ENCODE peak calls at places on chromosomes 4 and X, in seven cellular contexts. U, W, Y, G, B, I and Z are unnamed samples.

GRCh38 chr4:116702949-116703348 is 382.4 kb downstream of the TRAM1L1 start:
- DNase-seq in U (no peak), Y (no peak), B (no peak), W (no peak), I (no peak), G (peak), Z (no peak)

GRCh38 chr4:111789901-111790640 is 355.2 kb upstream of the FAM241A start:
- DNase-seq in B (no peak), W (no peak), G (no peak), U (no peak), Y (no peak), I (no peak), Z (no peak)

GRCh38 chr4:123209436-123209835 is 187.2 kb upstream of the SPRY1 start:
- DNase-seq in U (no peak), Y (no peak), I (no peak), G (no peak), W (no peak), B (no peak), Z (no peak)

GRCh38 chr4:136203199-136203598 is 1329.1 kb downstream of the PCDH18 start:
- DNase-seq in I (no peak), Y (no peak), G (no peak), U (no peak), B (no peak), W (no peak), Z (no peak)

GRCh38 chr4:38821739-38822138 is 17.1 kb upstream of the TLR1 start:
- DNase-seq in I (no peak), U (no peak), G (no peak), W (no peak), B (no peak), Y (no peak), Z (no peak)

GRCh38 chrX:150370589-150371312 is 7.6 kb downstream of the MAMLD1 start:
- DNase-seq in U (no peak), Y (no peak), I (no peak), G (no peak), W (no peak), B (no peak), Z (no peak)

GRCh38 chr4:140641789-140642439 is 73.2 kb upstream of the UCP1 start:
- DNase-seq in U (no peak), I (no peak), Y (no peak), G (no peak), B (no peak), W (no peak), Z (no peak)

GRCh38 chr4:184238072-184238743 is 20.5 kb upstream of the ENPP6 start:
- DNase-seq in W (no peak), Y (no peak), B (no peak), U (no peak), I (no peak), G (no peak), Z (no peak)

GRCh38 chr4:128388352-128388630 is 100.7 kb upstream of the PGRMC2 start:
- DNase-seq in I (no peak), Y (no peak), B (no peak), G (no peak), W (no peak), U (no peak), Z (no peak)

GRCh38 chrX:107713205-107714195 is 62.1 kb downstream of the TSC22D3 start:
- DNase-seq in B (no peak), Y (no peak), U (no peak), W (no peak), I (no peak), G (no peak), Z (no peak)

GRCh38 chr4:67286724-67287123 is 258.6 kb downstream of the CENPC start:
- DNase-seq in U (no peak), I (no peak), Y (no peak), W (no peak), B (no peak), G (no peak), Z (no peak)

GRCh38 chrX:154349359-154349935 is 25.0 kb downstream of the FLNA start:
- DNase-seq in Y (no peak), U (no peak), G (no peak), B (no peak), W (no peak), I (no peak), Z (no peak)

GRCh38 chr4:52368895-52369294 is 290.2 kb downstream of the USP46 start:
- DNase-seq in B (no peak), U (no peak), G (no peak), Y (no peak), W (no peak), I (no peak), Z (no peak)

GRCh38 chr4:84099591-84099990 is 399.5 kb downstream of the NKX6-1 start:
- DNase-seq in U (no peak), I (no peak), G (no peak), W (no peak), B (no peak), Y (no peak), Z (no peak)

GRCh38 chr4:138003248-138003647 is 238.9 kb downstream of the SLC7A11 start:
- DNase-seq in Y (no peak), W (no peak), G (no peak), B (no peak), I (no peak), U (no peak), Z (no peak)

GRCh38 chr4:171622729-171623128 is 190.5 kb upstream of the GALNTL6 start:
- DNase-seq in W (no peak), B (no peak), G (no peak), U (no peak), Y (no peak), I (no peak), Z (no peak)

GRCh38 chr4:22502895-22503814 is 12.7 kb downstream of the ADGRA3 start:
- DNase-seq in B (no peak), Y (no peak), W (no peak), G (peak), I (no peak), U (no peak), Z (no peak)

GRCh38 chr4:69224891-69225290 is 10.3 kb upstream of the UGT2B11 start:
- DNase-seq in U (no peak), Y (no peak), G (no peak), B (no peak), I (no peak), W (no peak), Z (no peak)

GRCh38 chr4:15043922-15044321 is 41.6 kb downstream of the CPEB2 start:
- DNase-seq in U (no peak), I (no peak), W (no peak), Y (no peak), G (no peak), B (no peak), Z (no peak)

GRCh38 chrX:46602468-46603102 is 29.0 kb downstream of the CHST7 start:
- DNase-seq in Y (no peak), I (no peak), W (no peak), G (no peak), B (no peak), U (no peak), Z (no peak)

GRCh38 chrX:132634521-132634920 is 145.7 kb upstream of the MBNL3 start:
- DNase-seq in U (no peak), G (peak), Y (no peak), B (no peak), I (no peak), W (no peak), Z (no peak)

GRCh38 chr4:101994247-101994775 is 203.8 kb downstream of the BANK1 start:
- DNase-seq in I (no peak), U (no peak), B (no peak), W (no peak), Y (no peak), G (no peak), Z (no peak)

GRCh38 chrX:112839856-112840255 is 775 bp downstream of the AMOT start:
- DNase-seq in B (no peak), Y (no peak), G (no peak), W (no peak), I (no peak), U (no peak), Z (no peak)

GRCh38 chrX:72366178-72366577 is 60.5 kb upstream of the CITED1 start:
- DNase-seq in Y (no peak), W (no peak), I (no peak), U (no peak), G (no peak), B (no peak), Z (no peak)

GRCh38 chr4:152408514-152409327 is 127.2 kb downstream of the FBXW7 start:
- DNase-seq in W (peak), U (no peak), G (peak), I (no peak), B (no peak), Y (no peak), Z (peak)

GRCh38 chr4:158630893-158631292 is 40.8 kb downstream of the C4orf46 start:
- DNase-seq in B (no peak), U (no peak), I (no peak), G (peak), W (peak), Y (no peak), Z (no peak)

GRCh38 chr4:1639299-1639868 is 44.7 kb downstream of the FAM53A start:
- DNase-seq in Y (no peak), G (no peak), B (no peak), I (no peak), W (no peak), U (no peak), Z (no peak)

GRCh38 chr4:183571350-183572076 is 66.7 kb downstream of the ING2 start:
- DNase-seq in B (peak), G (no peak), Y (no peak), U (no peak), I (no peak), W (no peak), Z (peak)